ENCODE peak calls at places on chromosomes 12 and 14, in nine cellular contexts. One of them, this sample, is unnamed.

GRCh38 chr12:73677520-73678291 is 859.9 kb upstream of the ATXN7L3B start:
- DNase-seq in lower lobe of right lung: no peak
- DNase-seq in AG09309: no peak
- DNase-seq in GM06990: no peak
- DNase-seq in heart left ventricle: no peak
- DNase-seq in endothelial cell: no peak
- DNase-seq in Calu3: no peak
- DNase-seq in pancreas: no peak
- DNase-seq in A549: no peak
- DNase-seq in this sample: no peak

GRCh38 chr14:68665116-68665515 is 127.8 kb downstream of the ZFP36L1 start:
- DNase-seq in heart left ventricle: no peak
- DNase-seq in endothelial cell: no peak
- DNase-seq in GM06990: no peak
- DNase-seq in Calu3: no peak
- DNase-seq in A549: no peak
- DNase-seq in pancreas: no peak
- DNase-seq in lower lobe of right lung: no peak
- DNase-seq in AG09309: no peak
- DNase-seq in this sample: no peak

GRCh38 chr12:132438139-132438700 is 51.7 kb upstream of the FBRSL1 start:
- DNase-seq in endothelial cell: no peak
- DNase-seq in heart left ventricle: no peak
- DNase-seq in lower lobe of right lung: no peak
- DNase-seq in AG09309: no peak
- DNase-seq in GM06990: no peak
- DNase-seq in Calu3: no peak
- DNase-seq in A549: no peak
- DNase-seq in pancreas: peak; percentile 25
- DNase-seq in this sample: no peak

GRCh38 chr12:102118874-102119273 is 1.0 kb downstream of the NUP37 start:
- DNase-seq in pancreas: no peak
- DNase-seq in AG09309: no peak
- DNase-seq in heart left ventricle: no peak
- DNase-seq in lower lobe of right lung: no peak
- DNase-seq in Calu3: no peak
- DNase-seq in A549: no peak
- DNase-seq in endothelial cell: no peak
- DNase-seq in GM06990: no peak
- DNase-seq in this sample: no peak

GRCh38 chr12:3418609-3419469 is 72.2 kb upstream of the PRMT8 start:
- DNase-seq in Calu3: no peak
- DNase-seq in AG09309: no peak
- DNase-seq in pancreas: no peak
- DNase-seq in A549: no peak
- DNase-seq in heart left ventricle: no peak
- DNase-seq in lower lobe of right lung: no peak
- DNase-seq in endothelial cell: no peak
- DNase-seq in GM06990: no peak
- DNase-seq in this sample: peak; percentile 2

GRCh38 chr14:100566586-100566985 is 20.6 kb downstream of the BEGAIN start:
- DNase-seq in endothelial cell: no peak
- DNase-seq in AG09309: no peak
- DNase-seq in heart left ventricle: no peak
- DNase-seq in A549: no peak
- DNase-seq in pancreas: no peak
- DNase-seq in lower lobe of right lung: no peak
- DNase-seq in GM06990: no peak
- DNase-seq in Calu3: no peak
- DNase-seq in this sample: no peak

GRCh38 chr12:101781834-101782543 is 42.7 kb upstream of the SYCP3 start:
- DNase-seq in A549: no peak
- DNase-seq in lower lobe of right lung: no peak
- DNase-seq in pancreas: no peak
- DNase-seq in AG09309: no peak
- DNase-seq in endothelial cell: no peak
- DNase-seq in Calu3: no peak
- DNase-seq in heart left ventricle: no peak
- DNase-seq in GM06990: no peak
- DNase-seq in this sample: no peak

GRCh38 chr12:48296586-48297396 is 53.9 kb downstream of the ZNF641 start:
- DNase-seq in GM06990: peak; percentile 13
- DNase-seq in endothelial cell: peak; percentile 56
- DNase-seq in lower lobe of right lung: peak; percentile 90
- DNase-seq in Calu3: peak; percentile 56
- DNase-seq in heart left ventricle: peak; percentile 86
- DNase-seq in A549: no peak
- DNase-seq in pancreas: peak; percentile 84
- DNase-seq in AG09309: peak; percentile 3
- DNase-seq in this sample: peak; percentile 31

GRCh38 chr12:132955094-132955932 is 793 bp downstream of the ZNF605 start:
- DNase-seq in lower lobe of right lung: no peak
- DNase-seq in AG09309: peak; percentile 25
- DNase-seq in heart left ventricle: peak; percentile 45
- DNase-seq in endothelial cell: peak; percentile 8
- DNase-seq in GM06990: peak; percentile 70
- DNase-seq in pancreas: peak; percentile 51
- DNase-seq in Calu3: peak; percentile 55
- DNase-seq in A549: peak; percentile 21
- DNase-seq in this sample: peak; percentile 52

GRCh38 chr12:94969424-94969823 is 34.1 kb downstream of the NDUFA12 start:
- DNase-seq in Calu3: no peak
- DNase-seq in lower lobe of right lung: no peak
- DNase-seq in pancreas: no peak
- DNase-seq in heart left ventricle: no peak
- DNase-seq in GM06990: peak; percentile 16
- DNase-seq in A549: no peak
- DNase-seq in AG09309: no peak
- DNase-seq in endothelial cell: no peak
- DNase-seq in this sample: peak; percentile 28

GRCh38 chr12:120938496-120938895 is 34.3 kb upstream of the SPPL3 start:
- DNase-seq in pancreas: no peak
- DNase-seq in heart left ventricle: no peak
- DNase-seq in lower lobe of right lung: no peak
- DNase-seq in GM06990: no peak
- DNase-seq in Calu3: no peak
- DNase-seq in endothelial cell: no peak
- DNase-seq in AG09309: no peak
- DNase-seq in A549: no peak
- DNase-seq in this sample: no peak

GRCh38 chr12:13116971-13117370 is 13.5 kb upstream of the GSG1 start:
- DNase-seq in lower lobe of right lung: no peak
- DNase-seq in pancreas: no peak
- DNase-seq in Calu3: no peak
- DNase-seq in GM06990: no peak
- DNase-seq in A549: no peak
- DNase-seq in endothelial cell: no peak
- DNase-seq in AG09309: no peak
- DNase-seq in heart left ventricle: no peak
- DNase-seq in this sample: no peak

GRCh38 chr14:20969336-20969735 is 14.0 kb downstream of the RNASE2 start:
- DNase-seq in AG09309: no peak
- DNase-seq in endothelial cell: no peak
- DNase-seq in Calu3: no peak
- DNase-seq in A549: no peak
- DNase-seq in pancreas: no peak
- DNase-seq in GM06990: no peak
- DNase-seq in lower lobe of right lung: no peak
- DNase-seq in heart left ventricle: no peak
- DNase-seq in this sample: no peak

GRCh38 chr14:68401320-68401719 is 391.5 kb downstream of the ZFP36L1 start:
- DNase-seq in A549: no peak
- DNase-seq in lower lobe of right lung: no peak
- DNase-seq in endothelial cell: no peak
- DNase-seq in heart left ventricle: no peak
- DNase-seq in pancreas: no peak
- DNase-seq in GM06990: no peak
- DNase-seq in AG09309: no peak
- DNase-seq in Calu3: no peak
- DNase-seq in this sample: no peak

GRCh38 chr14:104598461-104599273 is 5.9 kb downstream of the TMEM179 start:
- DNase-seq in GM06990: no peak
- DNase-seq in lower lobe of right lung: peak; percentile 40
- DNase-seq in AG09309: no peak
- DNase-seq in endothelial cell: no peak
- DNase-seq in Calu3: no peak
- DNase-seq in heart left ventricle: peak; percentile 22
- DNase-seq in A549: no peak
- DNase-seq in pancreas: no peak
- DNase-seq in this sample: no peak

GRCh38 chr12:53618340-53618739 is 7.8 kb downstream of the ATF7 start:
- DNase-seq in lower lobe of right lung: no peak
- DNase-seq in GM06990: no peak
- DNase-seq in heart left ventricle: no peak
- DNase-seq in endothelial cell: no peak
- DNase-seq in pancreas: no peak
- DNase-seq in A549: no peak
- DNase-seq in AG09309: no peak
- DNase-seq in Calu3: no peak
- DNase-seq in this sample: no peak

GRCh38 chr12:131511391-131511802 is 199.5 kb upstream of the SFSWAP start:
- DNase-seq in Calu3: no peak
- DNase-seq in A549: no peak
- DNase-seq in pancreas: no peak
- DNase-seq in endothelial cell: peak; percentile 20
- DNase-seq in heart left ventricle: no peak
- DNase-seq in lower lobe of right lung: no peak
- DNase-seq in AG09309: no peak
- DNase-seq in GM06990: peak; percentile 73
- DNase-seq in this sample: peak; percentile 88

GRCh38 chr12:111221296-111222026 is 147.4 kb downstream of the PHETA1 start:
- DNase-seq in lower lobe of right lung: no peak
- DNase-seq in A549: no peak
- DNase-seq in GM06990: no peak
- DNase-seq in Calu3: no peak
- DNase-seq in heart left ventricle: no peak
- DNase-seq in AG09309: no peak
- DNase-seq in endothelial cell: no peak
- DNase-seq in pancreas: no peak
- DNase-seq in this sample: no peak

DNA sequence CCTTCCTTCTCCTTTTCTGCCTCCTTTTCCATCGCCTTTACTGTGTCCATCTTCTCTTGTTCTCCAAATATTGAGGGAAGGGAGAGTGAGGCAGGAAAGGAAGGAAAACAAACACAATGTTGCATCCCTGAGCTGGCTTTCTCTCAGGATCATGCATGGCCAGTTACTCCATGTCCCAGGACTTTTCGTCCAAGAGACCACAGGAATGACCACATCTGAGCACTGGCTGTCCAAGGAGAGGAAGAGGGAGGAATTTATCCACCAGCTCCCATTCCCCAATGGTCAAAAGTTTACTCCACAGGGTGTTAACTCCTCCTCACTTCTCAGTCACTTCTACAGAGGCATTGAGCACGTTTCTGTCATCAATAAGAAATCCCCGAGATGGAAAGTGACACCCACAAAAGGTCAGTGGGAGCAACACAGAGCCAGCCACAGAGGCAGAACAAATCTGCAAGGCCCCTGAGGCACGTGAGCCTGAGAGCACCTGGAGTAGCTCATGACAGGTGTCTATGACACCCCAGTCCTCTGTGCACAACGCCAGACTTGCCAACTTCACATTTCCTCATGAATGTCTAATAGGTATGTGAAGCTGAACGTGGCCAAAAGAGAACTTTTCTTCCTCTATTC is 177.3 kb upstream of the NUDT4 start:
- DNase-seq in GM06990: peak; percentile 8
- DNase-seq in Calu3: no peak
- DNase-seq in AG09309: no peak
- DNase-seq in lower lobe of right lung: no peak
- DNase-seq in A549: no peak
- DNase-seq in heart left ventricle: no peak
- DNase-seq in endothelial cell: no peak
- DNase-seq in pancreas: no peak
- DNase-seq in this sample: peak; percentile 17
- TF ChIP-seq CTCF in GM06990: no peak
- TF ChIP-seq CTCF in Calu3: no peak
- TF ChIP-seq CTCF in AG09309: no peak
- TF ChIP-seq CTCF in lower lobe of right lung: no peak
- TF ChIP-seq CTCF in A549: no peak
- TF ChIP-seq CTCF in heart left ventricle: no peak
- TF ChIP-seq CTCF in endothelial cell: no peak
- TF ChIP-seq CTCF in pancreas: no peak
- TF ChIP-seq CTCF in this sample: no peak

DNA sequence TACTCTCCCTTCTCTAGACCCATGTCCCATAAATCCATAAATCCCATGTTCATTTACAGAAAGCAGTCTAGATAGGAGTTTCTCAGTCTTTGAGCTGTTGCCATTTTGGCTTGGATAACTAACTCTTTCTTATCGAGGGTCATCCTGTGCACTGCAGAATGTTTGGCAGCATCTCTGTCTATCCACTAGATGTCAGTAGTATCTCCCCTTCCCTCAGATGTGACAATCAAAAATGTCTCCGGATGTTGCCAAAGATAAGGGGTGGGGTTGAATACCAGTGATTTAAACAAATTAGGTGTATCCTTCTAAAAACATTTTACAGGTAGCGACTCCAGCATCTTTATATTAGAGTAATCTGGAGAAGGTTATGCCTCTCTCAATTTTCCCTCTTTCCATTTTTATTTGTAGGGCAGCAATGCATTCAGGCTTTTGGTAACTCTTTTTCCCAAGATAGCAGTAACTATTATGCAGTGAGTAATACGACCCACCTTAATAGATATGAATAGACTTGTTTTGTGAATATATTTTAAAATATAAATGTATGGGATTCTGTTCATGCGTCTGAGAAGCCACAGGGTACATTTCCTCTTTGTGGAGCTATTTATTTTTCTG is 100.7 kb downstream of the LRRK2 start:
- DNase-seq in A549: peak; percentile 63
- DNase-seq in Calu3: peak; percentile 3
- DNase-seq in AG09309: no peak
- DNase-seq in GM06990: peak; percentile 14
- DNase-seq in lower lobe of right lung: no peak
- DNase-seq in heart left ventricle: no peak
- DNase-seq in endothelial cell: peak; percentile 15
- DNase-seq in pancreas: no peak
- DNase-seq in this sample: peak; percentile 46
- TF ChIP-seq CTCF in A549: peak; percentile 64
- TF ChIP-seq CTCF in Calu3: peak; percentile 26
- TF ChIP-seq CTCF in AG09309: peak; percentile 60
- TF ChIP-seq CTCF in GM06990: peak; percentile 82
- TF ChIP-seq CTCF in lower lobe of right lung: peak; percentile 45
- TF ChIP-seq CTCF in heart left ventricle: peak; percentile 36
- TF ChIP-seq CTCF in endothelial cell: peak; percentile 39
- TF ChIP-seq CTCF in pancreas: peak; percentile 11
- TF ChIP-seq CTCF in this sample: peak; percentile 68

GRCh38 chr12:89504560-89505346 is 19.8 kb downstream of the GALNT4 start:
- DNase-seq in endothelial cell: no peak
- DNase-seq in heart left ventricle: no peak
- DNase-seq in Calu3: no peak
- DNase-seq in pancreas: no peak
- DNase-seq in AG09309: no peak
- DNase-seq in A549: no peak
- DNase-seq in GM06990: no peak
- DNase-seq in lower lobe of right lung: no peak
- DNase-seq in this sample: no peak
- TF ChIP-seq CTCF in endothelial cell: no peak
- TF ChIP-seq CTCF in heart left ventricle: no peak
- TF ChIP-seq CTCF in Calu3: no peak
- TF ChIP-seq CTCF in pancreas: no peak
- TF ChIP-seq CTCF in AG09309: no peak
- TF ChIP-seq CTCF in A549: peak; percentile 13
- TF ChIP-seq CTCF in GM06990: no peak
- TF ChIP-seq CTCF in lower lobe of right lung: no peak
- TF ChIP-seq CTCF in this sample: no peak

GRCh38 chr12:18476866-18477265 is 215.5 kb downstream of the PIK3C2G start:
- DNase-seq in heart left ventricle: no peak
- DNase-seq in GM06990: no peak
- DNase-seq in AG09309: no peak
- DNase-seq in pancreas: no peak
- DNase-seq in A549: no peak
- DNase-seq in Calu3: no peak
- DNase-seq in endothelial cell: no peak
- DNase-seq in lower lobe of right lung: no peak
- DNase-seq in this sample: no peak
- TF ChIP-seq CTCF in heart left ventricle: no peak
- TF ChIP-seq CTCF in GM06990: no peak
- TF ChIP-seq CTCF in AG09309: no peak
- TF ChIP-seq CTCF in pancreas: no peak
- TF ChIP-seq CTCF in A549: no peak
- TF ChIP-seq CTCF in Calu3: no peak
- TF ChIP-seq CTCF in endothelial cell: no peak
- TF ChIP-seq CTCF in lower lobe of right lung: no peak
- TF ChIP-seq CTCF in this sample: no peak